ENCODE peak calls at places on chromosome 3, in four cellular contexts. X is tibial nerve, B is H1, Q is A549. M is an unnamed sample.

GRCh38 chr3:178001670-178002101 is 534.5 kb upstream of the KCNMB2 start:
- DNase-seq in B (no peak), X (no peak), Q (no peak), M (no peak)

GRCh38 chr3:94285874-94286273 is 223.0 kb downstream of the NSUN3 start:
- DNase-seq in Q (peak; percentile 14), B (no peak), X (no peak), M (no peak)

GRCh38 chr3:104629038-104629437 is 737.7 kb upstream of the ALCAM start:
- DNase-seq in X (no peak), B (no peak), Q (no peak), M (no peak)

GRCh38 chr3:188956839-188957489 is 214.8 kb upstream of the TPRG1 start:
- DNase-seq in X (no peak), B (no peak), Q (peak; percentile 63), M (no peak)

GRCh38 chr3:16300881-16301359 is 35.9 kb downstream of the OXNAD1 start:
- DNase-seq in B (no peak), Q (no peak), X (no peak), M (no peak)

GRCh38 chr3:127406309-127407025 is 118.6 kb upstream of the PRR20G start:
- DNase-seq in X (no peak), Q (peak; percentile 51), B (no peak), M (peak; percentile 28)

GRCh38 chr3:113844622-113845222 is 6.1 kb downstream of the GRAMD1C start:
- DNase-seq in X (no peak), Q (peak; percentile 47), B (no peak), M (no peak)

GRCh38 chr3:197854596-197855343 is 63.7 kb downstream of the LRCH3 start:
- DNase-seq in B (peak; percentile 65), X (no peak), Q (peak; percentile 32), M (no peak)

GRCh38 chr3:64343692-64344440 is 118.6 kb upstream of the PRICKLE2 start:
- DNase-seq in B (no peak), Q (no peak), X (no peak), M (no peak)

GRCh38 chr3:176988795-176989194 is 208.5 kb downstream of the TBL1XR1 start:
- DNase-seq in Q (no peak), B (no peak), X (no peak), M (no peak)

GRCh38 chr3:137511655-137512054 is 252.5 kb upstream of the SOX14 start:
- DNase-seq in X (no peak), Q (no peak), B (no peak), M (no peak)

GRCh38 chr3:27591321-27591711 is 107.1 kb upstream of the SLC4A7 start:
- DNase-seq in X (no peak), B (no peak), Q (no peak), M (no peak)

GRCh38 chr3:30686176-30686575 is 79.8 kb downstream of the TGFBR2 start:
- DNase-seq in Q (no peak), X (no peak), B (no peak), M (no peak)

GRCh38 chr3:126134219-126134975 is 46.0 kb downstream of the ALDH1L1 start:
- DNase-seq in X (peak; percentile 41), Q (peak; percentile 32), B (no peak), M (peak; percentile 60)

GRCh38 chr3:59540241-59540640 is 490.4 kb upstream of the CFAP20DC start:
- DNase-seq in Q (no peak), X (no peak), B (no peak), M (no peak)

GRCh38 chr3:136960838-136961836 is 3.4 kb downstream of the IL20RB start:
- DNase-seq in X (no peak), B (no peak), Q (no peak), M (no peak)

GRCh38 chr3:72347819-72348319 is 500.4 kb downstream of the SHQ1 start:
- DNase-seq in B (no peak), X (peak; percentile 39), Q (no peak), M (peak; percentile 90)

GRCh38 chr3:107367353-107367752 is 9.9 kb upstream of the CCDC54 start:
- DNase-seq in B (no peak), Q (peak; percentile 62), X (no peak), M (no peak)

GRCh38 chr3:10745392-10745791 is 70.6 kb upstream of the SLC6A11 start:
- DNase-seq in Q (no peak), X (no peak), B (no peak), M (no peak)

GRCh38 chr3:139832998-139833397 is 102.0 kb upstream of the CLSTN2 start:
- DNase-seq in X (no peak), Q (no peak), B (no peak), M (no peak)

GRCh38 chr3:117665311-117665710 is 955.7 kb downstream of the TUSC7 start:
- DNase-seq in Q (no peak), B (no peak), X (no peak), M (peak; percentile 70)

GRCh38 chr3:48634661-48635221 is 520 bp downstream of the SLC26A6 start:
- DNase-seq in B (peak; percentile 46), X (no peak), Q (peak; percentile 41), M (peak; percentile 69)

GRCh38 chr3:125916376-125916978 is 52.5 kb upstream of the ROPN1B start:
- DNase-seq in Q (peak; percentile 90), X (peak; percentile 98), B (peak; percentile 84), M (peak; percentile 99)

GRCh38 chr3:45841380-45841700 is 579 bp downstream of the LZTFL1 start:
- DNase-seq in X (no peak), B (no peak), Q (peak; percentile 16), M (no peak)

GRCh38 chr3:125150525-125151436 is 61.8 kb downstream of the SLC12A8 start:
- DNase-seq in B (no peak), X (no peak), Q (peak; percentile 71), M (peak; percentile 46)

GRCh38 chr3:146093928-146094327 is 67.1 kb downstream of the PLOD2 start:
- DNase-seq in B (no peak), Q (no peak), X (no peak), M (no peak)

GRCh38 chr3:46946416-46946815 is 30.1 kb downstream of the CCDC12 start:
- DNase-seq in B (no peak), X (no peak), Q (no peak), M (peak; percentile 68)

GRCh38 chr3:57518276-57518914 is 25.7 kb downstream of the DNAH12 start:
- DNase-seq in X (no peak), B (no peak), Q (no peak), M (no peak)

GRCh38 chr3:435161-435560 is 238.6 kb downstream of the CHL1 start:
- DNase-seq in X (no peak), Q (no peak), B (no peak), M (no peak)

GRCh38 chr3:172648736-172649135 is 62.1 kb downstream of the NCEH1 start:
- DNase-seq in B (no peak), X (no peak), Q (no peak), M (no peak)

GRCh38 chr3:137062250-137062649 is 104.5 kb downstream of the IL20RB start:
- DNase-seq in X (no peak), B (no peak), Q (no peak), M (no peak)

GRCh38 chr3:39149498-39150169 is 3.8 kb downstream of the CSRNP1 start:
- DNase-seq in X (no peak), B (no peak), Q (no peak), M (no peak)

GRCh38 chr3:39147374-39147709 is 6.0 kb downstream of the CSRNP1 start:
- DNase-seq in X (no peak), B (no peak), Q (no peak), M (no peak)

GRCh38 chr3:39149059-39149455 is 4.3 kb downstream of the CSRNP1 start:
- DNase-seq in X (no peak), B (no peak), Q (no peak), M (no peak)

GRCh38 chr3:39147711-39148115 is 5.7 kb downstream of the CSRNP1 start:
- DNase-seq in B (no peak), Q (no peak), X (no peak), M (no peak)

DNA sequence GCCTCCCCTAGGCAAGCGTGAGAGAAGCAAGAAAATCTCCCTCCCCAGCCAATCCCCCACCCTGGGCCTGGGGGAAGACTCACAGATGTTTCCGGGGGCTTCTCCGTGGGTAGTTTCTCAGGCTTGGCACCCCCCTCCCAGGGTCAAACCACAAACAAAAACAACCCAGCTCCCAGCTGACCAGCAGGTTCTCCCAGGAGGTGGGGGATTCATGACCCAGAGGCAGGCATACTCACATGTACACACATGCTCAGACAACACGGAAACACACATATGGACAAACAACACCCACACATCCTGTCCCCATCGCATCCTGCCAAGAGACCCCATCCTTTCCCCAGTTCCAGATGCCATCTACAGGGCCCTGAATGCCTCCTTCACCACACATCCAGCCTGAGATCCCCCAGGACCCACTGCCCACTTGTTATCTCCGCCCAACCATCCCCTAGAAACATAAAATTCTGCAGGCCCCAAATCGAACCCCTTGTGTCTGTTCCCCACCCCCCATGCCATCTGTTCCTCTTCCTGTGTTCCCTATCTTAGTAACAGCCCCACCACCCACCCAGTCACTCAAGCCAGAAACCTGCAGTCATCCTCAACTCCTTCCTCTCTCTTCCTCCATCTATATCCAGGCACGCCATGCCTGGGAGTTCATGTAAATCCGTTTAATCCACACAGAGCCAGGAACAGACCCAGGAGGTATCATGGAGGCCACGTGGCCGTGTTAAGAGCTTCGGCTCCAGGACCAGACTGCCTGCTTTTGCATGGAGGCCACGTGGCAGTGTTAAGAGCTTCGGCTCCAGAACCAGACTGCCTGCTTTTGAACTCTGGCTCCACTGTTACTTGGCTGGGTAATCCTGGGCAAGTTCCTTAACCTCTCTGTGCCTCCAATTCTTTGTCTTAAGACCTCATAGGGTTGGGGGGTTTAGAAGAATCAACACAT is 5.0 kb downstream of the CSRNP1 start:
- DNase-seq in B (no peak), Q (no peak), X (no peak), M (no peak)
- TF ChIP-seq EP300 in B (no peak), Q (no peak), X (no peak), M (no peak)

DNA sequence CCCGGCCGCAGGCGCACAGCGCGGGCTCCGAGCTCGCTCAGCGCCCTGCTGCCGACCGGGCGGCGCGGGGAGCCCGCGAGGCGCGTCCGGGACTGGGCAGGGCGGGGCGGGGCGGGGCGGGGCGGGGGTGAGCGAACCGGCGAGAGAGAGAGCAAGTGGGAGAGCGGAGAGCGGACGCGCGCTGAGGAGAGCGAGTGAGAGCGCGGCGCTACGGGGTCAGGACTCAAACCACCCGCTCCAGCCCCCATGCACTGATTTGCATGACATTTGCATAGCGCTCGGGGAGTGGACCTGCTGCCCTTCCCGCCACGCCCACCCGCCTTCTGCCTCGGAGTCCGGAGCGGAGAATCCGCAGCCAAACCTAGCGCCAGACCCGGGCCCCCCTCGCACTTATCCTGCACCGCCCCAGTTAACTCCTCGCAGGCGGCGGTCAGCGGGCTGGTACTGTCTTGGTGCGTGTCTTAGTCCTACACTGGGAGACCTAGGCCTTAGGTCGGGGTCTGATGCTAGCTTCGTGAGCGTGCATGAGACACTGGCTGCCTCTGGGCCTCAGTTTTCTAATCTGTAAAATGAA is at the start of gene MYLK:
- DNase-seq in Q (peak; percentile 93), B (peak; percentile 87), X (no peak), M (peak; percentile 65)
- TF ChIP-seq POLR2A in Q (peak; percentile 34), B (no peak), X (no peak), M (no peak)

GRCh38 chr3:65945480-65945879 is 93.2 kb downstream of the MAGI1 start:
- DNase-seq in B (no peak), Q (no peak), X (no peak), M (no peak)

GRCh38 chr3:65946438-65946837 is 92.3 kb downstream of the MAGI1 start:
- DNase-seq in Q (no peak), B (no peak), X (no peak), M (no peak)

GRCh38 chr3:65945953-65946352 is 92.8 kb downstream of the MAGI1 start:
- DNase-seq in X (no peak), Q (no peak), B (no peak), M (no peak)

GRCh38 chr3:65939841-65940246 is 98.9 kb downstream of the MAGI1 start:
- DNase-seq in Q (no peak), B (no peak), X (no peak), M (no peak)

GRCh38 chr3:65944252-65944651 is 94.5 kb downstream of the MAGI1 start:
- DNase-seq in B (no peak), Q (no peak), X (no peak), M (no peak)
- H3K27ac ChIP-seq in B (no peak overlapping the region), Q (no peak overlapping the region), X (no peak overlapping the region), M (no peak overlapping the region)

GRCh38 chr3:24450142-24450932 is 44.3 kb downstream of the THRB start:
- DNase-seq in B (no peak), X (no peak), Q (no peak), M (no peak)
- TF ChIP-seq EP300 in B (no peak), X (no peak), Q (no peak), M (no peak)